ENCODE peak calls at places on chromosome 2, in seven cellular contexts. M is H1, Y is IMR-90, F is K562, E is HepG2, Q is HCT116, D is GM12878. R is an unnamed sample.

GRCh38 chr2:121429119-121429903 is 101.4 kb upstream of the RNU4ATAC start:
- DNase-seq in E (no peak), D (no peak), F (no peak), Q (no peak), Y (peak), M (no peak), R (no peak)

GRCh38 chr2:32772623-32773221 is 144.9 kb downstream of the TTC27 start:
- DNase-seq in Q (peak), M (peak), Y (peak), D (no peak), F (peak), E (peak), R (peak)

GRCh38 chr2:235940330-235940729 is 227.9 kb downstream of the GBX2 start:
- DNase-seq in Y (peak), Q (no peak), F (peak), D (no peak), E (no peak), M (no peak), R (peak)

GRCh38 chr2:133652407-133652806 is 84.1 kb upstream of the NCKAP5 start:
- DNase-seq in D (no peak), M (no peak), Q (no peak), Y (peak), F (no peak), E (no peak), R (no peak)

GRCh38 chr2:673615-674318 is 3.4 kb downstream of the TMEM18 start:
- DNase-seq in F (no peak), D (no peak), E (no peak), Q (no peak), Y (peak), M (no peak), R (no peak)

GRCh38 chr2:28606986-28607441 is 111.2 kb downstream of the PLB1 start:
- DNase-seq in D (no peak), Q (no peak), E (no peak), F (peak), M (no peak), Y (peak), R (peak)

GRCh38 chr2:238985036-238985729 is 137.3 kb downstream of the TWIST2 start:
- DNase-seq in D (no peak), F (no peak), Y (no peak), Q (no peak), E (no peak), M (no peak), R (no peak)

GRCh38 chr2:237137626-237138323 is 52.1 kb downstream of the COPS8 start:
- DNase-seq in D (no peak), F (no peak), E (no peak), Q (no peak), Y (no peak), M (no peak), R (no peak)

DNA sequence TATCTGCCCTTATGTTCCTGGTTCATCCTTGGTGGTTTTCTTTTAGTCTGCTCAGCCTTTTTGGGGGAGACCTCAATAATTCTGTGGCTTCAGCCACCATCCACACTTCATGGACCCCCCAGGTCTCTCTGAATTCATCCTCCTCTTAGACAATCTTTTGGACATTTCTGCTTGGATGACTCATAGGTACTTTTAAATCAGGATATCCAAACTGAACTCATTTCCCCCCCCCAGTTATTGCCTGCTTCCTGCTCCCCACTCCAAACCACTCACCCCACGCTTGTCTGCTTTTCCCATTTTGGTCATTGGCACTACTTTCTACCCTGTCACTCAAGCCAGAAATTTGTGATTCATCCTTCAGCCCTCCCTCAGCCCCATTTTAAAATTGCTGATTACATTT is 78.5 kb downstream of the TANC1 start:
- DNase-seq in F (no peak), Q (no peak), Y (peak), E (no peak), M (no peak), D (no peak), R (no peak)
- TF ChIP-seq CEBPB in F (no peak), Q (no peak), Y (no peak), E (no peak), M (no peak), D (no peak), R (no peak)

GRCh38 chr2:167843203-167843602 is 404.2 kb downstream of the STK39 start:
- DNase-seq in E (no peak), D (no peak), Y (no peak), F (no peak), M (no peak), Q (no peak), R (no peak)

GRCh38 chr2:167842047-167842446 is 405.3 kb downstream of the STK39 start:
- DNase-seq in E (no peak), M (no peak), Q (no peak), D (no peak), F (no peak), Y (no peak), R (no peak)

GRCh38 chr2:167843657-167844056 is 403.7 kb downstream of the STK39 start:
- DNase-seq in Y (no peak), F (no peak), E (no peak), D (no peak), Q (no peak), M (no peak), R (no peak)

GRCh38 chr2:167844714-167845530 is 402.5 kb downstream of the STK39 start:
- DNase-seq in Y (no peak), F (no peak), Q (peak), D (no peak), E (peak), M (peak), R (no peak)
- TF ChIP-seq CEBPB in Y (no peak), F (no peak), Q (no peak), D (no peak), E (no peak), M (no peak), R (no peak)

GRCh38 chr2:74548919-74549684 is 4.6 kb downstream of the LOXL3 start:
- DNase-seq in Y (peak), M (no peak), D (no peak), E (peak), Q (no peak), F (peak), R (peak)
- TF ChIP-seq CEBPB in Y (no peak), M (no peak), D (no peak), E (no peak), Q (no peak), F (no peak), R (no peak)

DNA sequence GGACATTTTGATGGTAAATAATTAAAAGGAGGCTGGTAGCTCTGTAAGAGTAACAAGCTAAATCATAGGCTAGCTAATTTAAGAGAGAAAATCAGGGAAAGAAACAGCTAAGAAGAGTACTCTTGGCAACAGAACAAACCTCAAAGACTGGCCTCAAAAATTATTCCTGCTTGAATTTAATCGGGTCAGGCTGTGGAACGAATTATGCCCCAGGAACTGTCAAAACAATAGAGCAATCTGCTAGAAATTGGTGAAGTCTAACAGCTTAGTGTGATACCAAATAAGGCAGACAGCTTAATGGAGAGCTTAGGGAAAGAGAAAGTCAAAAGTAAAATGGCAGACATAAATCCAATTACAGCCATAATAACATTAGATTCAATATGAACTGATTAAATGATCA is 215.7 kb downstream of the MREG start:
- DNase-seq in D (no peak), M (no peak), F (no peak), Q (no peak), Y (no peak), E (no peak), R (no peak)
- TF ChIP-seq CEBPB in D (no peak), M (no peak), F (no peak), Q (no peak), Y (no peak), E (no peak), R (no peak)